ENCODE peak calls at places on chromosomes 3 and 15, in four cellular contexts. X is Calu3, O is fibroblast of pulmonary artery, I is mammary epithelial cell. L is an unnamed sample.

GRCh38 chr3:161406594-161407555 is 35.6 kb upstream of the SPTSSB start:
- DNase-seq in X (no peak), O (no peak), I (no peak), L (no peak)

GRCh38 chr3:133535971-133536634 is 37.4 kb upstream of the CDV3 start:
- DNase-seq in X (no peak), O (peak), I (peak), L (no peak)

GRCh38 chr3:125375950-125376679 is 990 bp upstream of the ZNF148 start:
- DNase-seq in X (no peak), O (no peak), I (peak), L (no peak)

GRCh38 chr15:63244399-63244798 is 33.0 kb upstream of the APH1B start:
- DNase-seq in X (no peak), O (peak), I (peak), L (no peak)

GRCh38 chr15:42704492-42704926 is 32.4 kb downstream of the CDAN1 start:
- DNase-seq in X (peak), O (peak), I (peak), L (peak)

GRCh38 chr15:22838292-22839042 is at the start of gene NIPA2:
- DNase-seq in X (peak), O (peak), I (peak), L (peak)

GRCh38 chr15:60010467-60011257 is 6.6 kb downstream of the FOXB1 start:
- DNase-seq in X (no peak), O (no peak), I (no peak), L (no peak)

GRCh38 chr15:74245342-74245931 is 9.3 kb downstream of the CCDC33 start:
- DNase-seq in X (no peak), O (no peak), I (no peak), L (peak)

DNA sequence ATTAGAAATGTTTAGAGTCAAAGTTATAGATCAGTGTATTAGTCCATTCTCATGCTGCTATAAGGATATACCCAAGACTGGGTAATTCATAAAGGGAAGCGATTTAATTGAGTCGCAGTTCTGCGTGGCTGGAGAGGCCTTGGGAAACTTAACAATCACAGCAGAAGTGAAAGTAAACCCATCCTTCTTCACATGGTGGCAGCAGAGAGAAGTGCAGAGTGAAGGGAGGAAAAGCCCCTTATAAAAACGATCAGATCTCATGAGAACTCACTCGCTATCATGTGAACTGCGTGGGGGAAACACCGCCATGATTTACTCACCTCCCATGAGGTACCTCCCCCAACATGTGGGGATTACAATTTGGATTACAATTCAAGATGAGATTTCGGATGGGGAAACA is 871.5 kb downstream of the DIPK2A start:
- DNase-seq in X (no peak), O (peak), I (no peak), L (no peak)
- TF ChIP-seq CTCF in X (no peak), O (peak), I (peak), L (no peak)

DNA sequence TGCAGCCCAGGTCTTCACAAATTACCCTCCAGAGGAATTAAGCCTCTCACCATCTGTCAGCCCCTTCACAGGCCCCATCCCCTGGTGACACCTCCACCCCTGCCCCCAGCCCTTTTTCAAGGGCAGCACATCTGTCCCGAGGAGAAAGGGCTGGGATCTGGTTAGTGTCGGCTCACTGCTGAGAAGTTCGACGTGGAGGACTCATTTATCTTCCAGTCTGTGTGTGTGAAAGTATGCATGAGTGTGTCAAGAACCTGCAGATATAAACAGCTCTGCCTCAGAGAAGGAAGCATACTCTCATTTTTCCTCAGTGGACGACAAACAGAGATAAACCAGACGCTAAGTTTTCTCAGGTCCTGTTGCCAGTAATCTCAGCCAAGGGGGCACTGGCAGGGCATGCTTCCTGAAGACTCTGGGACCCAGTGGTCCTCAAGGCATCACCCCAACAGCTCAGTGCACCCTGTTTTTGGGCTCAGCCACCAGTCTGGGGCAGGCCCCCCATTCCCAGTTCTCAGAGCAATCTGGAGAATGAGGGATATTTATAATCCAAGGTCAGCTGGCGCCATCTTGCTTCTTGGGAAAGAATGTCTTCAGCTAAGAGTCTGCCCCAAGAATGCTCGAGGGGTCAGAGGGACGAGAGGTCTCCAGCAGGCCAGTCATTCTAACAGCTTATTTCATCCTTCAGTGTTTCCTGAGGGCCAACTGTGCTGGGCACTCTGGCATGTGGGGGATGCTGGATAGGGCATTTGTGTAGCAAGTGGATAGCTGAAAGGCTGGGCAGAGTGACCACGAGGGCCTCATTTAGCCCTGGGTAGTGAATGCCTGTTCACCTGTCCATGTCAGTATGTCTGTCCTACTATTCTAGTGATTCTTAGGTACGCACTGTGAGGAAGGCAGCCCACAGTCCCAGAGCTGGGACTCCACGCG is 73.6 kb downstream of the ADCY5 start:
- DNase-seq in X (no peak), O (no peak), I (no peak), L (no peak)
- TF ChIP-seq CTCF in X (no peak), O (no peak), I (peak), L (no peak)

GRCh38 chr3:4930501-4930900 is 48.7 kb upstream of the BHLHE40 start:
- DNase-seq in X (no peak), O (no peak), I (no peak), L (no peak)
- TF ChIP-seq CTCF in X (no peak), O (no peak), I (no peak), L (no peak)

GRCh38 chr15:75809986-75810750 is 33.1 kb upstream of the UBE2Q2 start:
- DNase-seq in X (peak), O (peak), I (peak), L (no peak)
- TF ChIP-seq CTCF in X (peak), O (peak), I (peak), L (no peak)

L was measured in nephron progenitor cell.